ENCODE peak calls at places on chromosome 9, in nine cellular contexts. J is central memory CD4-positive, alpha-beta T cell; G is choroid plexus epithelial cell; I is CD4-positive, CD25-positive, alpha-beta regulatory T cell; M is stimulated activated CD8-positive, alpha-beta memory T cell treated with anti-CD3 and anti-CD28 coated beads, Interleukin-7, amount 100 ng/mL, for 24 hours; T is left colon; R is fibroblast of lung; H is EL; L is CD8-positive, alpha-beta memory T cell. W is an unnamed sample.

GRCh38 chr9:90368241-90368640 is 274.4 kb downstream of the DIRAS2 start:
- DNase-seq in R (no peak), H (no peak), M (no peak), T (no peak), G (no peak), J (no peak), I (no peak), L (no peak), W (no peak)

GRCh38 chr9:126709241-126709640 is 95.5 kb downstream of the LMX1B start:
- DNase-seq in L (no peak), T (peak), I (no peak), J (no peak), H (no peak), M (no peak), G (no peak), R (no peak), W (peak)

GRCh38 chr9:118009585-118009984 is 305.4 kb downstream of the TLR4 start:
- DNase-seq in L (no peak), G (no peak), I (no peak), J (no peak), R (no peak), T (no peak), M (no peak), H (no peak), W (no peak)

GRCh38 chr9:84101892-84102632 is 121.5 kb downstream of the RMI1 start:
- DNase-seq in M (no peak), J (no peak), R (no peak), T (no peak), L (no peak), I (no peak), H (no peak), G (no peak), W (no peak)

GRCh38 chr9:123176230-123176629 is 92.2 kb downstream of the STRBP start:
- DNase-seq in T (no peak), I (no peak), M (no peak), R (peak), J (no peak), H (peak), L (no peak), G (no peak), W (no peak)

GRCh38 chr9:20744046-20744630 is 60.1 kb downstream of the FOCAD start:
- DNase-seq in G (no peak), M (no peak), I (no peak), L (no peak), H (no peak), J (no peak), T (no peak), R (no peak), W (no peak)

GRCh38 chr9:107261106-107261505 is 22.0 kb upstream of the RAD23B start:
- DNase-seq in T (no peak), I (no peak), G (no peak), H (no peak), J (no peak), M (no peak), R (no peak), L (no peak), W (no peak)

GRCh38 chr9:130128251-130128650 is 44.0 kb upstream of the NCS1 start:
- DNase-seq in L (peak), T (no peak), R (no peak), G (peak), H (peak), I (peak), M (peak), J (peak), W (no peak)

GRCh38 chr9:130089141-130089540 is 35.4 kb downstream of the GPR107 start:
- DNase-seq in L (no peak), H (no peak), J (no peak), T (no peak), M (no peak), G (no peak), R (no peak), I (no peak), W (no peak)

GRCh38 chr9:4986291-4986690 is 1.2 kb downstream of the JAK2 start:
- DNase-seq in G (peak), H (no peak), J (no peak), L (no peak), I (no peak), T (no peak), M (no peak), R (peak), W (no peak)

GRCh38 chr9:18887546-18887945 is 145.5 kb downstream of the SAXO1 start:
- DNase-seq in G (no peak), L (no peak), I (no peak), T (no peak), H (no peak), J (no peak), M (no peak), R (no peak), W (no peak)

GRCh38 chr9:134390537-134390936 is 64.3 kb downstream of the RXRA start:
- DNase-seq in T (no peak), M (peak), I (peak), G (no peak), H (no peak), J (peak), L (peak), R (no peak), W (no peak)

GRCh38 chr9:95580812-95581761 is 64.3 kb upstream of the PTCH1 start:
- DNase-seq in M (no peak), L (no peak), R (no peak), T (peak), J (no peak), H (no peak), I (no peak), G (no peak), W (no peak)

GRCh38 chr9:4741365-4742031 is 496 bp upstream of the AK3 start:
- DNase-seq in J (no peak), M (no peak), L (no peak), H (peak), G (peak), I (peak), R (peak), T (peak), W (no peak)

GRCh38 chr9:134276463-134277245 is 49.6 kb upstream of the RXRA start:
- DNase-seq in I (no peak), L (no peak), T (no peak), G (no peak), H (no peak), M (no peak), R (no peak), J (no peak), W (no peak)

GRCh38 chr9:88179080-88179521 is 40.8 kb upstream of the SPATA31C2 start:
- DNase-seq in G (no peak), I (no peak), J (no peak), T (peak), R (no peak), L (no peak), M (no peak), H (no peak), W (no peak)

GRCh38 chr9:135098400-135099105 is 11.1 kb downstream of the OLFM1 start:
- DNase-seq in T (peak), I (no peak), J (no peak), G (peak), R (no peak), L (no peak), M (no peak), H (no peak), W (no peak)

W was measured in right atrium auricular region.